ENCODE peak calls at places on chromosomes 16 and 17, in eight cellular contexts. D, B, J, H, Q, N, U and K are unnamed samples.

GRCh38 chr16:56480776-56481467 is 29.6 kb downstream of the OGFOD1 start:
- DNase-seq in J (no peak), H (no peak), Q (no peak), B (no peak), D (no peak), U (no peak), N (no peak), K (no peak)

GRCh38 chr17:38676706-38677504 is 2.1 kb upstream of the EPOP start:
- DNase-seq in B (peak; percentile 83), H (peak; percentile 88), Q (peak; percentile 85), U (peak; percentile 84), N (peak; percentile 73), J (peak; percentile 46), D (peak; percentile 80), K (peak; percentile 91)

GRCh38 chr17:10295728-10296343 is 77.0 kb downstream of the MYH13 start:
- DNase-seq in H (peak; percentile 60), J (no peak), D (peak; percentile 56), U (peak; percentile 37), Q (peak; percentile 7), B (peak; percentile 67), N (no peak), K (no peak)

GRCh38 chr16:2769675-2770056 is 7.4 kb downstream of the ELOB start:
- DNase-seq in D (no peak), J (no peak), Q (no peak), B (peak; percentile 75), N (no peak), H (no peak), U (no peak), K (no peak)

GRCh38 chr16:87240211-87241134 is 76.7 kb downstream of the C16orf95 start:
- DNase-seq in H (no peak), N (no peak), B (peak; percentile 84), U (no peak), J (no peak), Q (no peak), D (peak; percentile 20), K (no peak)

GRCh38 chr17:35849469-35850348 is 19.0 kb downstream of the HEATR9 start:
- DNase-seq in H (peak; percentile 41), J (no peak), B (peak; percentile 44), U (peak; percentile 44), D (peak; percentile 77), N (peak; percentile 14), Q (peak; percentile 75), K (peak; percentile 62)

GRCh38 chr17:40486513-40487370 is 14.7 kb downstream of the TNS4 start:
- DNase-seq in N (no peak), H (no peak), D (peak; percentile 81), B (no peak), Q (peak; percentile 77), U (no peak), J (no peak), K (no peak)

GRCh38 chr17:78918979-78919378 is 6.2 kb downstream of the TIMP2 start:
- DNase-seq in J (no peak), H (no peak), Q (no peak), D (no peak), N (no peak), B (no peak), U (no peak), K (no peak)

GRCh38 chr16:79628501-79628975 is 28.0 kb upstream of the MAF start:
- DNase-seq in Q (peak; percentile 98), N (no peak), H (no peak), D (peak; percentile 78), B (peak; percentile 88), U (no peak), J (no peak), K (no peak)

GRCh38 chr17:79255471-79255870 is 180.8 kb downstream of the ENGASE start:
- DNase-seq in B (no peak), U (no peak), Q (no peak), J (no peak), D (no peak), N (no peak), H (no peak), K (no peak)

GRCh38 chr17:1627219-1627986 is 1.2 kb downstream of the SLC43A2 start:
- DNase-seq in B (no peak), J (no peak), H (no peak), D (no peak), U (no peak), N (no peak), Q (no peak), K (no peak)

GRCh38 chr16:51061355-51061754 is 89.7 kb downstream of the SALL1 start:
- DNase-seq in Q (no peak), U (no peak), B (no peak), D (no peak), H (no peak), N (no peak), J (no peak), K (no peak)

GRCh38 chr17:9824094-9824493 is 1.6 kb upstream of the GLP2R start:
- DNase-seq in N (no peak), H (no peak), J (no peak), U (no peak), D (no peak), Q (no peak), B (peak; percentile 18), K (no peak)

GRCh38 chr16:15777533-15778203 is 79.2 kb downstream of the MYH11 start:
- DNase-seq in J (no peak), D (peak; percentile 64), N (no peak), Q (peak; percentile 43), B (peak; percentile 49), H (no peak), U (no peak), K (no peak)

DNA sequence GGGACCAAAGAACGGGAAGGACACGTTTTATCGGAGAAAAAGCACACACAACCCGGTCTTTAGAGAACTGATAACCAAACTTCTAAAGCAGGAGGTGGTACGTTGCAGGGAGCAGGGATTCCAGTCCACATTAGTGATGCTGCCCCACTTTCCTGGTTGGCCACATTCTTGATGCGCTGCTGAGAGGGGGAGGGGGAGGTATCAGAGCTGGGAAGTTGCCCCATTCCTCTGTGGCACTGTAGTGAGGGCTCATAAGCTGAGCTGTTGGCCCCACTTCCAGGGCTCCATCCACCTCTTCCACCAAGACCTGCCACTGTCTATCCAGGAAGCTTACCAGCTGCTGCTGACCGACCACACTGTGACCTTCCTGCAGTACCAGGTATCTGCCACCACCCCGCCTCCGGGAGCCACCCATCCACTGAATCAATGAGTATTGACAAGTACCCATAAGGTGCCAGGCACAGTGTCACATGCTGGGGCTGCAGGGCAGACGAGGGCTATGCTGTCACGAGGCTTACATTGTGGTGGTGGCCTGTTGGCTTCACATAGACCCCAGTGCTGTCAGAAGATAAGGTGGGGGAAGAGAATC is 1.0 kb downstream of the TSEN54 start:
- DNase-seq in U (peak; percentile 19), Q (no peak), H (no peak), J (no peak), B (no peak), N (no peak), D (no peak), K (no peak)
- TF ChIP-seq CTCF in U (no peak), Q (peak; percentile 3), H (no peak), J (peak; percentile 11), B (no peak), N (peak; percentile 14), D (no peak), K (no peak)

DNA sequence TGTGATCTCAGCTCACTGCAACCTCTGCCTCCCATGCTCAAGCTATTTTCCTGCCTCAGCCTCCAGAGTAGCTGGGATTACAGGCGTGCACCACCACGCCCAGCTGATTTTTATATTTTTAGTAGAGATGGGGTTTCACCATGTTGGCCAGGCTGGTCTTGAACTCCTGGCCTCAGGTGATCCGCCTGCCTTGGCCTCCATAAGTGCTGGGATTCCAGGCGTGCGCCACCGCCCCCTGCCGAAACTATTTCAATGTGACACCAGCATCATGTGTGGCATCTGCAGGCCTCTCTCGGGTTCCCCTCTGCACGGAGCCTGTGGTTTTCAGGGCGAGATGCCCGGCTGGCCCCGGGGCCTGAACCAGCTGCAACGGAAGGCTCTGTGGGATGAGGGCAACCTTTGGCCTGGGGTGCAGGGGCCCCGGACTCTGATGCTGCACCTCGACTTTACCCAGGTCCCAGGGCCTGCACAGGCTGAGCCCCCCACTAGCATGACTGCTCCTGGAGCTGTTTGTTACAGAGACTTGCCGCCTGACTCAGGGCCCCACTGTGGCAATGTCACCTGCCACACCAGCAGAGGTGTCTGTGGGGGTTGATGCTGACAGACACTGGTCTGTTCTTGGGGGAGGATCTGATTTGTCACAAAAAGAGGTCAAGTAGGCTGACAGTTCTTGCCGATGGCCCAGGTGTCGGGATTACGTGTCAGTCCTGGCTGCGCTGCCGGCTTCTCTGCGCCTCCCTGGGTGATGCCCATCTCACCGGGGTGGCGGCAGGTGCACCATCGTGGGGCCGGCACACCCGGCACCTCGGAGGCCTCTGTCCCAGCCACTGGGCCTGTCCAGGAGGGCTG is 8.6 kb upstream of the TEX19 start:
- DNase-seq in Q (no peak), B (no peak), N (peak; percentile 26), D (no peak), J (no peak), U (no peak), H (no peak), K (no peak)
- TF ChIP-seq CTCF in Q (no peak), B (peak; percentile 8), N (peak; percentile 18), D (no peak), J (no peak), U (no peak), H (no peak), K (no peak)

DNA sequence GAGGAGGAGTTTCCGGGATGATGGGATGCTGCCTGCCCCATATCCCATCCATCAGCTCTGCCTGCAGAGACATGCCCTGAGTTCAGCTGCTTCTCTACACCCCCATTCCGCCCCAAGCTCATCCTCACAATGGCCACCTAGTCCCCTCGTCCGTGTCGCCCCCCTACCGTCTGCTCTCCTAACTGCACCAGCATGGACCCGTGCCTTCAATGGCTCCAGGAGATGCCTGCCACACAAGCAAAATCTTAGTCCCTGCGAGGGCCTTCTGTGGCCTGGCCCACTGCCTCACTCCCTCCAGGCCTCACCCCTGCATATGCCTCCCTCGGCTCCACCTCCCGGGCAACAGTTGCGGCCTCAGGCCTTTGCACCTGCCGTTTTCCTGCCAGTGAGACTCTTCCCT is 1.8 kb upstream of the TELO2 start:
- DNase-seq in B (no peak), H (no peak), U (no peak), J (no peak), Q (no peak), N (no peak), D (no peak), K (no peak)
- TF ChIP-seq CTCF in B (no peak), H (no peak), U (no peak), J (no peak), Q (no peak), N (no peak), D (no peak), K (no peak)

GRCh38 chr17:72978593-72979218 is 113.8 kb downstream of the SLC39A11 start:
- DNase-seq in Q (no peak), B (no peak), N (no peak), J (no peak), H (no peak), D (no peak), U (no peak), K (no peak)
- TF ChIP-seq CTCF in Q (no peak), B (no peak), N (no peak), J (no peak), H (no peak), D (no peak), U (no peak), K (no peak)